ENCODE peak calls at places on chromosomes 4 and X, in four cellular contexts. One of them, this sample, is unnamed. For H3K9me3, the result is how much of the 10 kb centered on the place peaks cover.

GRCh38 chr4:128868758-128869157 is 59.3 kb downstream of the JADE1 start:
- DNase-seq in H1: peak
- DNase-seq in HepG2: no peak
- DNase-seq in GM12878: no peak
- DNase-seq in this sample: no peak

GRCh38 chr4:150258569-150258968 is 180.3 kb downstream of the DCLK2 start:
- DNase-seq in H1: no peak
- DNase-seq in HepG2: no peak
- DNase-seq in GM12878: no peak
- DNase-seq in this sample: no peak

GRCh38 chrX:139882299-139882698 is 50.6 kb downstream of the ATP11C start:
- DNase-seq in H1: no peak
- DNase-seq in HepG2: no peak
- DNase-seq in GM12878: no peak
- DNase-seq in this sample: no peak

GRCh38 chrX:13201605-13202219 is 118.1 kb downstream of the ATXN3L start:
- DNase-seq in H1: peak
- DNase-seq in HepG2: no peak
- DNase-seq in GM12878: no peak
- DNase-seq in this sample: no peak

GRCh38 chrX:122363112-122363511 is 821.0 kb upstream of the GRIA3 start:
- DNase-seq in H1: no peak
- DNase-seq in HepG2: no peak
- DNase-seq in GM12878: no peak
- DNase-seq in this sample: no peak

GRCh38 chr4:1981251-1982055 is 27.3 kb downstream of the NELFA start:
- DNase-seq in H1: peak
- DNase-seq in HepG2: no peak
- DNase-seq in GM12878: no peak
- DNase-seq in this sample: peak

GRCh38 chrX:84219551-84219950 is 31.6 kb upstream of the RPS6KA6 start:
- DNase-seq in H1: no peak
- DNase-seq in HepG2: no peak
- DNase-seq in GM12878: no peak
- DNase-seq in this sample: no peak

GRCh38 chr4:24731448-24731847 is 63.9 kb upstream of the SOD3 start:
- DNase-seq in H1: no peak
- DNase-seq in HepG2: no peak
- DNase-seq in GM12878: no peak
- DNase-seq in this sample: no peak

GRCh38 chr4:82780398-82781231 is 18.0 kb downstream of the SCD5 start:
- DNase-seq in H1: no peak
- DNase-seq in HepG2: peak
- DNase-seq in GM12878: no peak
- DNase-seq in this sample: no peak

GRCh38 chr4:18021470-18021719 is 160 bp downstream of the LCORL start:
- DNase-seq in H1: no peak
- DNase-seq in HepG2: no peak
- DNase-seq in GM12878: no peak
- DNase-seq in this sample: no peak

GRCh38 chr4:138199568-138200235 is 42.4 kb downstream of the SLC7A11 start:
- DNase-seq in H1: no peak
- DNase-seq in HepG2: peak
- DNase-seq in GM12878: no peak
- DNase-seq in this sample: no peak

GRCh38 chr4:93693141-93693540 is 135.4 kb upstream of the ATOH1 start:
- DNase-seq in H1: no peak
- DNase-seq in HepG2: no peak
- DNase-seq in GM12878: no peak
- DNase-seq in this sample: no peak

GRCh38 chr4:46196086-46196485 is 72.2 kb upstream of the GABRG1 start:
- DNase-seq in H1: no peak
- DNase-seq in HepG2: no peak
- DNase-seq in GM12878: no peak
- DNase-seq in this sample: no peak

GRCh38 chrX:120308959-120309872 is 2.0 kb downstream of the TMEM255A start:
- DNase-seq in H1: peak
- DNase-seq in HepG2: peak
- DNase-seq in GM12878: peak
- DNase-seq in this sample: peak

GRCh38 chr4:128381748-128382559 is 94.3 kb upstream of the PGRMC2 start:
- DNase-seq in H1: no peak
- DNase-seq in HepG2: no peak
- DNase-seq in GM12878: no peak
- DNase-seq in this sample: no peak

GRCh38 chrX:119496521-119496829 is 28.2 kb downstream of the SLC25A5 start:
- DNase-seq in H1: no peak
- DNase-seq in HepG2: no peak
- DNase-seq in GM12878: no peak
- DNase-seq in this sample: no peak

GRCh38 chrX:33252306-33252825 is 41.0 kb upstream of the DMD start:
- DNase-seq in H1: no peak
- DNase-seq in HepG2: no peak
- DNase-seq in GM12878: no peak
- DNase-seq in this sample: peak

GRCh38 chrX:119708936-119709335 is 16.0 kb upstream of the SEPTIN6 start:
- DNase-seq in H1: no peak
- DNase-seq in HepG2: no peak
- DNase-seq in GM12878: no peak
- DNase-seq in this sample: no peak

GRCh38 chr4:76535603-76536380 is 100.8 kb downstream of the SHROOM3 start:
- DNase-seq in H1: no peak
- DNase-seq in HepG2: no peak
- DNase-seq in GM12878: no peak
- DNase-seq in this sample: no peak

GRCh38 chrX:109635151-109635550 is 10.2 kb upstream of the KCNE5 start:
- DNase-seq in H1: no peak
- DNase-seq in HepG2: no peak
- DNase-seq in GM12878: no peak
- DNase-seq in this sample: peak

GRCh38 chrX:150690126-150690525 is 3.1 kb upstream of the MTMR1 start:
- DNase-seq in H1: no peak
- DNase-seq in HepG2: no peak
- DNase-seq in GM12878: no peak
- DNase-seq in this sample: no peak

GRCh38 chr4:86855572-86855971 is 6.4 kb upstream of the SLC10A6 start:
- DNase-seq in H1: no peak
- DNase-seq in HepG2: no peak
- DNase-seq in GM12878: no peak
- DNase-seq in this sample: no peak

GRCh38 chr4:73308286-73308685 is 49.7 kb upstream of the ANKRD17 start:
- DNase-seq in H1: no peak
- DNase-seq in HepG2: peak
- DNase-seq in GM12878: no peak
- DNase-seq in this sample: no peak

GRCh38 chr4:154626793-154627484 is 14.5 kb upstream of the FGG start:
- DNase-seq in H1: peak
- DNase-seq in HepG2: peak
- DNase-seq in GM12878: no peak
- DNase-seq in this sample: peak

GRCh38 chr4:1299301-1299860 is 9.7 kb downstream of the MAEA start:
- DNase-seq in H1: no peak
- DNase-seq in HepG2: no peak
- DNase-seq in GM12878: no peak
- DNase-seq in this sample: no peak

GRCh38 chr4:43224591-43224990 is 332.1 kb downstream of the GRXCR1 start:
- DNase-seq in H1: no peak
- DNase-seq in HepG2: no peak
- DNase-seq in GM12878: no peak
- DNase-seq in this sample: no peak

GRCh38 chr4:158895797-158896442 is 127.1 kb downstream of the FNIP2 start:
- DNase-seq in H1: no peak
- DNase-seq in HepG2: no peak
- DNase-seq in GM12878: no peak
- DNase-seq in this sample: no peak

GRCh38 chr4:632926-633325 is 7.6 kb downstream of the PDE6B start:
- DNase-seq in H1: no peak
- DNase-seq in HepG2: no peak
- DNase-seq in GM12878: no peak
- DNase-seq in this sample: no peak

GRCh38 chrX:14361430-14361829 is 167.9 kb upstream of the GLRA2 start:
- DNase-seq in H1: no peak
- DNase-seq in HepG2: no peak
- DNase-seq in GM12878: no peak
- DNase-seq in this sample: no peak

GRCh38 chr4:56552273-56552672 is 46.7 kb downstream of the ARL9 start:
- DNase-seq in H1: no peak
- DNase-seq in HepG2: no peak
- DNase-seq in GM12878: no peak
- DNase-seq in this sample: no peak

GRCh38 chr4:87574996-87575395 is 33.3 kb upstream of the DSPP start:
- DNase-seq in H1: no peak
- DNase-seq in HepG2: no peak
- DNase-seq in GM12878: no peak
- DNase-seq in this sample: no peak

GRCh38 chr4:8580321-8581093 is at the start of gene GPR78:
- DNase-seq in H1: peak
- DNase-seq in HepG2: no peak
- DNase-seq in GM12878: no peak
- DNase-seq in this sample: peak

GRCh38 chr4:135927651-135928050 is 1604.6 kb downstream of the PCDH18 start:
- DNase-seq in H1: no peak
- DNase-seq in HepG2: peak
- DNase-seq in GM12878: no peak
- DNase-seq in this sample: no peak

GRCh38 chr4:28225005-28225404 is 1364.4 kb downstream of the STIM2 start:
- DNase-seq in H1: no peak
- DNase-seq in HepG2: no peak
- DNase-seq in GM12878: no peak
- DNase-seq in this sample: peak

GRCh38 chr4:42914937-42915336 is 22.4 kb downstream of the GRXCR1 start:
- DNase-seq in H1: no peak
- DNase-seq in HepG2: no peak
- DNase-seq in GM12878: no peak
- DNase-seq in this sample: no peak

GRCh38 chrX:136608295-136608933 is 39.5 kb upstream of the CD40LG start:
- DNase-seq in H1: peak
- DNase-seq in HepG2: no peak
- DNase-seq in GM12878: no peak
- DNase-seq in this sample: peak

GRCh38 chr4:135371137-135371536 is 1169.5 kb upstream of the PABPC4L start:
- DNase-seq in H1: peak
- DNase-seq in HepG2: peak
- DNase-seq in GM12878: no peak
- DNase-seq in this sample: peak

DNA sequence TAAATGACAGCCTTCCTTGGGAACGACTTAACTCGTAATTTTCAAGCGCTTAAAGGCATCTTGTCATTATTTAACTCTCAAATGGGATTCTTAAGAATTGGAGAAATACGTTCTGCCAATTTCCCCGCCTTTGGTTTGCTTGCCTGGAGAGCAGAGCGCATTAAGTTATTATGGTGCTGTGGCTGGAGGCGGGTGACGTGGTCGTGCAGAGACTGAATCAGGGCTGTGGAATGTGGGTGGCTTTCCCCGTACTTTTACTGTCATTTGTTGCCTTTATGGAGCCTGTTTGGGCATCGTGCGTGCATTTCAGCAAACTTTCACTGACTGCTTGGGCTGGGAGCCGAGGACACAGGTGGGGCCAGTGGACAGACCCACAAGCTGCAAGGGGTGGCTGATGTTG is 79.0 kb upstream of the PSAPL1 start:
- DNase-seq in H1: no peak
- DNase-seq in HepG2: no peak
- DNase-seq in GM12878: no peak
- DNase-seq in this sample: no peak
- TF ChIP-seq SUZ12 in H1: no peak
- TF ChIP-seq SUZ12 in HepG2: no peak
- TF ChIP-seq SUZ12 in GM12878: no peak
- TF ChIP-seq SUZ12 in this sample: no peak

DNA sequence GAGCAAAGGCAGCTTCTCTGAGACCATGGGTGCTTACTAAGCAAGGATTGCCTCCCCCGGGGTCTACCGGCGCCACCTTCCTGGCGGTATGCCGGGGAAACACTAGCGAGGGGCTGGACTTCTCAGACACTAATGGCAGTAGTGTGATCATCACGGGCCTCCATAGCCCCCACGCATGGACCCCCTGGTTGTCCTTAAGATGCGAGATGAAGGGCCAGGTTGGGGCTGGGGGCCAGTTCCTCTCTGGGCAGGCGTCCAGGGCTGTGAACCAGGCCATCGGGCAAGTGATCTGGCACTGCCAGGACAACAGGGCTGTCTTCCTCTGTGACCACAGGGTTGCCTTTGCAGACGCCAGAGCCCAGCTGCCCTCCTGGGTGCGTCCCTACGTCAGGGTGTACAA is 60.7 kb downstream of the ALPK1 start:
- DNase-seq in H1: no peak
- DNase-seq in HepG2: no peak
- DNase-seq in GM12878: no peak
- DNase-seq in this sample: no peak
- H3K9me3 ChIP-seq in H1: under half
- H3K9me3 ChIP-seq in HepG2: under half
- H3K9me3 ChIP-seq in GM12878: under half
- H3K9me3 ChIP-seq in this sample: under half

GRCh38 chr4:145315828-145316227 is 135.4 kb upstream of the OTUD4 start:
- DNase-seq in H1: no peak
- DNase-seq in HepG2: no peak
- DNase-seq in GM12878: no peak
- DNase-seq in this sample: no peak

GRCh38 chr4:145320269-145320668 is 139.9 kb upstream of the OTUD4 start:
- DNase-seq in H1: no peak
- DNase-seq in HepG2: no peak
- DNase-seq in GM12878: no peak
- DNase-seq in this sample: no peak

GRCh38 chr4:145316961-145317360 is 136.6 kb upstream of the OTUD4 start:
- DNase-seq in H1: no peak
- DNase-seq in HepG2: no peak
- DNase-seq in GM12878: no peak
- DNase-seq in this sample: no peak
- TF ChIP-seq SUZ12 in H1: no peak
- TF ChIP-seq SUZ12 in HepG2: no peak
- TF ChIP-seq SUZ12 in GM12878: no peak
- TF ChIP-seq SUZ12 in this sample: no peak

GRCh38 chrX:123740006-123740405 is 7.2 kb upstream of the THOC2 start:
- DNase-seq in H1: no peak
- DNase-seq in HepG2: no peak
- DNase-seq in GM12878: no peak
- DNase-seq in this sample: no peak

GRCh38 chrX:123742440-123742839 is 9.6 kb upstream of the THOC2 start:
- DNase-seq in H1: no peak
- DNase-seq in HepG2: no peak
- DNase-seq in GM12878: no peak
- DNase-seq in this sample: no peak

GRCh38 chrX:123739474-123739873 is 6.6 kb upstream of the THOC2 start:
- DNase-seq in H1: no peak
- DNase-seq in HepG2: no peak
- DNase-seq in GM12878: no peak
- DNase-seq in this sample: no peak

GRCh38 chrX:123736333-123736921 is 3.6 kb upstream of the THOC2 start:
- DNase-seq in H1: no peak
- DNase-seq in HepG2: no peak
- DNase-seq in GM12878: no peak
- DNase-seq in this sample: no peak

GRCh38 chrX:123738378-123738955 is 5.6 kb upstream of the THOC2 start:
- DNase-seq in H1: no peak
- DNase-seq in HepG2: no peak
- DNase-seq in GM12878: no peak
- DNase-seq in this sample: no peak
- H3K9me3 ChIP-seq in H1: under half
- H3K9me3 ChIP-seq in HepG2: under half
- H3K9me3 ChIP-seq in GM12878: under half
- H3K9me3 ChIP-seq in this sample: under half

GRCh38 chr4:176769519-176769918 is 23.2 kb downstream of the VEGFC start:
- DNase-seq in H1: no peak
- DNase-seq in HepG2: no peak
- DNase-seq in GM12878: no peak
- DNase-seq in this sample: no peak
- TF ChIP-seq SUZ12 in H1: no peak
- TF ChIP-seq SUZ12 in HepG2: no peak
- TF ChIP-seq SUZ12 in GM12878: no peak
- TF ChIP-seq SUZ12 in this sample: no peak

This sample was measured in NT2/D1.